ENCODE peak calls at places on chromosome 9, in four cellular contexts. One of them, this sample, is unnamed.

GRCh38 chr9:122190597-122191381 is 31.1 kb downstream of the MORN5 start:
- DNase-seq in dorsolateral prefrontal cortex: no peak
- DNase-seq in HFFc6: peak
- DNase-seq in IMR-90: peak
- DNase-seq in this sample: no peak

GRCh38 chr9:106653111-106653697 is 209.8 kb upstream of the ZNF462 start:
- DNase-seq in dorsolateral prefrontal cortex: no peak
- DNase-seq in HFFc6: no peak
- DNase-seq in IMR-90: no peak
- DNase-seq in this sample: no peak

GRCh38 chr9:137116728-137117127 is 2.2 kb upstream of the DPP7 start:
- DNase-seq in dorsolateral prefrontal cortex: no peak
- DNase-seq in HFFc6: no peak
- DNase-seq in IMR-90: no peak
- DNase-seq in this sample: no peak

GRCh38 chr9:100216178-100216787 is 117.2 kb downstream of the INVS start:
- DNase-seq in dorsolateral prefrontal cortex: no peak
- DNase-seq in HFFc6: peak
- DNase-seq in IMR-90: peak
- DNase-seq in this sample: peak

GRCh38 chr9:112174965-112175795 is at the start of gene SUSD1:
- DNase-seq in dorsolateral prefrontal cortex: no peak
- DNase-seq in HFFc6: no peak
- DNase-seq in IMR-90: no peak
- DNase-seq in this sample: no peak

GRCh38 chr9:97397220-97397619 is 14.7 kb upstream of the TDRD7 start:
- DNase-seq in dorsolateral prefrontal cortex: no peak
- DNase-seq in HFFc6: peak
- DNase-seq in IMR-90: no peak
- DNase-seq in this sample: no peak

GRCh38 chr9:109593612-109594011 is 95.5 kb upstream of the PTPN3 start:
- DNase-seq in dorsolateral prefrontal cortex: no peak
- DNase-seq in HFFc6: no peak
- DNase-seq in IMR-90: no peak
- DNase-seq in this sample: no peak

GRCh38 chr9:16482764-16483163 is 387.7 kb downstream of the BNC2 start:
- DNase-seq in dorsolateral prefrontal cortex: no peak
- DNase-seq in HFFc6: no peak
- DNase-seq in IMR-90: peak
- DNase-seq in this sample: no peak

GRCh38 chr9:38160613-38161215 is 91.7 kb upstream of the SHB start:
- DNase-seq in dorsolateral prefrontal cortex: peak
- DNase-seq in HFFc6: peak
- DNase-seq in IMR-90: peak
- DNase-seq in this sample: peak

GRCh38 chr9:110949081-110949480 is 89.2 kb downstream of the LPAR1 start:
- DNase-seq in dorsolateral prefrontal cortex: no peak
- DNase-seq in HFFc6: no peak
- DNase-seq in IMR-90: no peak
- DNase-seq in this sample: no peak

GRCh38 chr9:14279671-14280070 is 34.3 kb downstream of the NFIB start:
- DNase-seq in dorsolateral prefrontal cortex: no peak
- DNase-seq in HFFc6: no peak
- DNase-seq in IMR-90: peak
- DNase-seq in this sample: no peak

GRCh38 chr9:109141375-109141774 is 21.6 kb upstream of the TMEM245 start:
- DNase-seq in dorsolateral prefrontal cortex: no peak
- DNase-seq in HFFc6: no peak
- DNase-seq in IMR-90: no peak
- DNase-seq in this sample: no peak

GRCh38 chr9:22452415-22453010 is 5.9 kb downstream of the DMRTA1 start:
- DNase-seq in dorsolateral prefrontal cortex: peak
- DNase-seq in HFFc6: peak
- DNase-seq in IMR-90: peak
- DNase-seq in this sample: peak

GRCh38 chr9:5389109-5389732 is 48.5 kb downstream of the PLGRKT start:
- DNase-seq in dorsolateral prefrontal cortex: no peak
- DNase-seq in HFFc6: peak
- DNase-seq in IMR-90: peak
- DNase-seq in this sample: peak

GRCh38 chr9:92600742-92601261 is 65.0 kb upstream of the ECM2 start:
- DNase-seq in dorsolateral prefrontal cortex: no peak
- DNase-seq in HFFc6: peak
- DNase-seq in IMR-90: peak
- DNase-seq in this sample: peak

GRCh38 chr9:31210982-31211570 is 1173.4 kb upstream of the ACO1 start:
- DNase-seq in dorsolateral prefrontal cortex: no peak
- DNase-seq in HFFc6: no peak
- DNase-seq in IMR-90: no peak
- DNase-seq in this sample: no peak

GRCh38 chr9:93911136-93911745 is 43.9 kb downstream of the BARX1 start:
- DNase-seq in dorsolateral prefrontal cortex: no peak
- DNase-seq in HFFc6: no peak
- DNase-seq in IMR-90: no peak
- DNase-seq in this sample: no peak

GRCh38 chr9:117334101-117334500 is 80.8 kb downstream of the ASTN2 start:
- DNase-seq in dorsolateral prefrontal cortex: no peak
- DNase-seq in HFFc6: no peak
- DNase-seq in IMR-90: no peak
- DNase-seq in this sample: no peak

GRCh38 chr9:1018121-1018520 is 32.0 kb upstream of the DMRT2 start:
- DNase-seq in dorsolateral prefrontal cortex: no peak
- DNase-seq in HFFc6: peak
- DNase-seq in IMR-90: no peak
- DNase-seq in this sample: no peak

GRCh38 chr9:96176901-96177718 is 124.9 kb downstream of the HSD17B3 start:
- DNase-seq in dorsolateral prefrontal cortex: no peak
- DNase-seq in HFFc6: no peak
- DNase-seq in IMR-90: no peak
- DNase-seq in this sample: no peak

GRCh38 chr9:112125961-112126388 is 49.1 kb downstream of the SUSD1 start:
- DNase-seq in dorsolateral prefrontal cortex: no peak
- DNase-seq in HFFc6: no peak
- DNase-seq in IMR-90: peak
- DNase-seq in this sample: no peak

GRCh38 chr9:105651806-105652205 is 10.5 kb upstream of the TAL2 start:
- DNase-seq in dorsolateral prefrontal cortex: no peak
- DNase-seq in HFFc6: no peak
- DNase-seq in IMR-90: no peak
- DNase-seq in this sample: no peak

GRCh38 chr9:137387034-137387890 is 35.7 kb downstream of the EXD3 start:
- DNase-seq in dorsolateral prefrontal cortex: no peak
- DNase-seq in HFFc6: no peak
- DNase-seq in IMR-90: no peak
- DNase-seq in this sample: no peak

GRCh38 chr9:93017621-93018020 is 40.9 kb upstream of the SUSD3 start:
- DNase-seq in dorsolateral prefrontal cortex: no peak
- DNase-seq in HFFc6: no peak
- DNase-seq in IMR-90: no peak
- DNase-seq in this sample: no peak

GRCh38 chr9:37184905-37185867 is 64.8 kb downstream of the ZCCHC7 start:
- DNase-seq in dorsolateral prefrontal cortex: no peak
- DNase-seq in HFFc6: no peak
- DNase-seq in IMR-90: no peak
- DNase-seq in this sample: no peak

GRCh38 chr9:73200694-73201432 is 49.2 kb downstream of the ANXA1 start:
- DNase-seq in dorsolateral prefrontal cortex: no peak
- DNase-seq in HFFc6: peak
- DNase-seq in IMR-90: peak
- DNase-seq in this sample: no peak

GRCh38 chr9:88532320-88532719 is 2.7 kb upstream of the NXNL2 start:
- DNase-seq in dorsolateral prefrontal cortex: no peak
- DNase-seq in HFFc6: no peak
- DNase-seq in IMR-90: peak
- DNase-seq in this sample: peak

GRCh38 chr9:108889649-108890067 is 27.6 kb downstream of the ACTL7A start:
- DNase-seq in dorsolateral prefrontal cortex: no peak
- DNase-seq in HFFc6: peak
- DNase-seq in IMR-90: peak
- DNase-seq in this sample: peak

DNA sequence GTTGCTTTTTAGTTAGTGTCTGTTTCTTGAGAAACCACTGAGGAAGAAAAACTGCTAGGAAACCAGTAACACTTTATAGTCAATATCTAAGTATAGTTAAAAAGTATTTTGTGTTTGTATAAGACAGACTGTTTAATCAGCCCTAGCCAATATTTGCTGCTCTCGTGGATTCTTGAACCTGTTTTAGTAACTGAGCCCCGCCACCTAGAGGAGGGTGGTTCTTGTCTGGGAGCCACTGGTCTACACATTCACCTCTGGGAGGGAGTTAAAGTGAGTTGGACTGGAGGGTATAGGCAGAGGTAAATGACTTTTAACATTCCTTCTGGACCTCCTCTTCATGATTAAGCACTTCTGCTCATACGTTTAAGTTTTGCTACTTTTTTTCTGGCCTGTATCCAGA is 117.2 kb downstream of the SPATA31D1 start:
- DNase-seq in dorsolateral prefrontal cortex: no peak
- DNase-seq in HFFc6: no peak
- DNase-seq in IMR-90: no peak
- DNase-seq in this sample: no peak
- TF ChIP-seq CTCF in dorsolateral prefrontal cortex: no peak
- TF ChIP-seq CTCF in HFFc6: no peak
- TF ChIP-seq CTCF in IMR-90: no peak
- TF ChIP-seq CTCF in this sample: no peak

GRCh38 chr9:126317513-126317912 is 9.1 kb upstream of the MVB12B start:
- DNase-seq in dorsolateral prefrontal cortex: no peak
- DNase-seq in HFFc6: peak
- DNase-seq in IMR-90: peak
- DNase-seq in this sample: no peak
- TF ChIP-seq CTCF in dorsolateral prefrontal cortex: peak
- TF ChIP-seq CTCF in HFFc6: peak
- TF ChIP-seq CTCF in IMR-90: peak
- TF ChIP-seq CTCF in this sample: peak

GRCh38 chr9:35733109-35733541 is 659 bp downstream of the CREB3 start:
- DNase-seq in dorsolateral prefrontal cortex: peak
- DNase-seq in HFFc6: peak
- DNase-seq in IMR-90: peak
- DNase-seq in this sample: peak
- TF ChIP-seq CTCF in dorsolateral prefrontal cortex: no peak
- TF ChIP-seq CTCF in HFFc6: peak
- TF ChIP-seq CTCF in IMR-90: peak
- TF ChIP-seq CTCF in this sample: peak

GRCh38 chr9:127089639-127090081 is 32.8 kb downstream of the ANGPTL2 start:
- DNase-seq in dorsolateral prefrontal cortex: no peak
- DNase-seq in HFFc6: no peak
- DNase-seq in IMR-90: no peak
- DNase-seq in this sample: no peak
- TF ChIP-seq CTCF in dorsolateral prefrontal cortex: no peak
- TF ChIP-seq CTCF in HFFc6: no peak
- TF ChIP-seq CTCF in IMR-90: no peak
- TF ChIP-seq CTCF in this sample: no peak

GRCh38 chr9:78365979-78366697 is 69.2 kb downstream of the PSAT1 start:
- DNase-seq in dorsolateral prefrontal cortex: no peak
- DNase-seq in HFFc6: peak
- DNase-seq in IMR-90: peak
- DNase-seq in this sample: peak
- TF ChIP-seq CTCF in dorsolateral prefrontal cortex: peak
- TF ChIP-seq CTCF in HFFc6: peak
- TF ChIP-seq CTCF in IMR-90: peak
- TF ChIP-seq CTCF in this sample: peak

DNA sequence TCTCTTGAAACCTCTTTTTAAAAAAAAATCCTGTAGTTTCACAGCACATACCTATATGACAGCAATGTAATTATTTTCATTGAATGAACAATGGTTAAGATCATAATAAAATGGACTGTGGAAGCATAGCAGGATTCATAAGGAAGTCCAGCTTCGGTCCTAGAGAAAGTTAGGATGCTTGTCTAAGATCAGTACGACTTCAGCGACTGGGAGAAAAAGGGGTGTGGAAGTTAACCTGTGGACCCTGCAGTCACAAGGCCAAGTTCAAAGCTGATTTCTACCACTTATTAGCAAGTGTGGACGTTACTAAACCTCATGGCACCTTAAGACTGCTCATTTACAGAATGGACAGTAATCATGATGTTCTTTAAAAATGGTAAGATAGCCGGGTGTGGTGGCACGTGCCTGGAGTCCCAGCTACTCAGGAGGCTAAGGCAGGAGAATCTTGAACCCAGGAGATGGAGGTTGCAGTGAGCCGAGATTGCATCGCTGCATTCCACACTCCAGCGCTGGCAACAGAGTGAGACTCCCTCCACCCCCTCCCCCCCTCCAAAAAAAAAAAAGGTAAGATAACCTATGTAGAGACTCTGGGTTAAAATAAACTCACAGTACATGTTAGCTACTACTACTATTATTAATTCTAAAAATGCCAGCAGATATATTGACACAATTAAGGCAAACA is 71.6 kb upstream of the PCA3 start:
- DNase-seq in dorsolateral prefrontal cortex: no peak
- DNase-seq in HFFc6: no peak
- DNase-seq in IMR-90: no peak
- DNase-seq in this sample: no peak
- TF ChIP-seq CTCF in dorsolateral prefrontal cortex: no peak
- TF ChIP-seq CTCF in HFFc6: no peak
- TF ChIP-seq CTCF in IMR-90: no peak
- TF ChIP-seq CTCF in this sample: no peak

GRCh38 chr9:113581865-113582697 is 118.6 kb downstream of the RGS3 start:
- DNase-seq in dorsolateral prefrontal cortex: no peak
- DNase-seq in HFFc6: peak
- DNase-seq in IMR-90: peak
- DNase-seq in this sample: no peak
- TF ChIP-seq CTCF in dorsolateral prefrontal cortex: peak
- TF ChIP-seq CTCF in HFFc6: peak
- TF ChIP-seq CTCF in IMR-90: peak
- TF ChIP-seq CTCF in this sample: no peak

DNA sequence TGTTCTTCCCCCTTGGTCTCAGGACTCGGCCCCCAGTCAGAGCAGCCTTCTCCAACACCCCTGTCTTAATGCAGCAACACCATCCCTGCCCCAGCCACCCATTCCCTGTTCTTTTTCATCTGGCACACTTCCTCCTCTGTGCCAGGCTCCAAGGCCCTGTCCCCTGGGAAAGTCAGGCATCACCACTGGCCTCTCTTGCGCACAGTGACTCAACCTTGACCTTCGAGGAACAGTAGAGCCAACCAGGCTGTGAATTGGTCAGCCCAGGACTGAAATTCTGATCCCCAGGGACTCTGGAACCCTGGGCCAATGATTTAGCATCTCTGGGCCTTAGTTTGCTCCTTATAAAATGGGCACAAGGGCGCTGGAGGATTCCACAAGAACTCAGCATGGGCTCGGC is 10.5 kb upstream of the RALGDS start:
- DNase-seq in dorsolateral prefrontal cortex: no peak
- DNase-seq in HFFc6: no peak
- DNase-seq in IMR-90: no peak
- DNase-seq in this sample: no peak
- TF ChIP-seq CTCF in dorsolateral prefrontal cortex: no peak
- TF ChIP-seq CTCF in HFFc6: no peak
- TF ChIP-seq CTCF in IMR-90: no peak
- TF ChIP-seq CTCF in this sample: no peak

DNA sequence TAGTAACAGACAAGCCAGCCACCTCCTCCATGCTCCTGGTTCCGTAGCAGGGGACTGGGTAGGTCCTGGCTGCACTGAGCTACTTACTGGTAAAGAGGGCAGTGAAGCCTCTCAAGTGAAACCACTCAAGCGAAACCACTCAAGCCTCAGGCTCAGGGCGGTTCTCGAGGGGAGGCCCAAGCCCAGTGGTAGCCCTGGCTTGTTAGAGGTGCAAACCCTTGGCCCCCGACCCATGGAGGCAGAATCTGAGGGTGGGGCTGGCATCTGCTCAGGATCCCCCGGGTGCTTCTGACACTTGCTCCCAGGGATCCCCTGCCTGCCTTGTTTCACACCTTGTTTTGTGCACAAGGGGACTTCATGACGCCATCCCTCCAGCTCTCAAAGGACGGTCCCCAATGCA is 76.5 kb upstream of the OLFM1 start:
- DNase-seq in dorsolateral prefrontal cortex: no peak
- DNase-seq in HFFc6: no peak
- DNase-seq in IMR-90: no peak
- DNase-seq in this sample: no peak
- TF ChIP-seq CTCF in dorsolateral prefrontal cortex: no peak
- TF ChIP-seq CTCF in HFFc6: no peak
- TF ChIP-seq CTCF in IMR-90: no peak
- TF ChIP-seq CTCF in this sample: no peak

This sample was measured in astrocyte of the cerebellum.